ENCODE peak calls at places on chromosomes 3 and 15, in five cellular contexts. One of them, this sample, is unnamed.

GRCh38 chr15:100889359-100890058 is 9.9 kb downstream of the ALDH1A3 start:
- DNase-seq in AG10803: peak
- DNase-seq in HFF-Myc: peak
- DNase-seq in kidney: peak
- DNase-seq in Panc1: no peak
- DNase-seq in this sample: no peak

GRCh38 chr3:189502676-189503257 is 128.4 kb upstream of the TP63 start:
- DNase-seq in AG10803: no peak
- DNase-seq in HFF-Myc: no peak
- DNase-seq in kidney: no peak
- DNase-seq in Panc1: no peak
- DNase-seq in this sample: no peak

GRCh38 chr3:39937315-39937714 is 127.9 kb downstream of the MYRIP start:
- DNase-seq in AG10803: no peak
- DNase-seq in HFF-Myc: no peak
- DNase-seq in kidney: no peak
- DNase-seq in Panc1: no peak
- DNase-seq in this sample: no peak

GRCh38 chr15:34709866-34710265 is 44.9 kb downstream of the GJD2 start:
- DNase-seq in AG10803: peak
- DNase-seq in HFF-Myc: no peak
- DNase-seq in kidney: no peak
- DNase-seq in Panc1: no peak
- DNase-seq in this sample: no peak

GRCh38 chr3:75981401-75981800 is 196.1 kb upstream of the ZNF717 start:
- DNase-seq in AG10803: no peak
- DNase-seq in HFF-Myc: no peak
- DNase-seq in kidney: no peak
- DNase-seq in Panc1: no peak
- DNase-seq in this sample: no peak

GRCh38 chr3:130783629-130784028 is 37.0 kb upstream of the PIK3R4 start:
- DNase-seq in AG10803: no peak
- DNase-seq in HFF-Myc: no peak
- DNase-seq in kidney: no peak
- DNase-seq in Panc1: no peak
- DNase-seq in this sample: no peak

GRCh38 chr15:93566777-93567176 is 477.8 kb upstream of the RGMA start:
- DNase-seq in AG10803: no peak
- DNase-seq in HFF-Myc: no peak
- DNase-seq in kidney: no peak
- DNase-seq in Panc1: no peak
- DNase-seq in this sample: no peak

GRCh38 chr3:62562596-62562995 is 189.2 kb upstream of the FEZF2 start:
- DNase-seq in AG10803: peak
- DNase-seq in HFF-Myc: no peak
- DNase-seq in kidney: no peak
- DNase-seq in Panc1: no peak
- DNase-seq in this sample: no peak

GRCh38 chr15:86735244-86736040 is 655.8 kb downstream of the AGBL1 start:
- DNase-seq in AG10803: no peak
- DNase-seq in HFF-Myc: no peak
- DNase-seq in kidney: no peak
- DNase-seq in Panc1: no peak
- DNase-seq in this sample: no peak

GRCh38 chr3:127073931-127074820 is 91.3 kb downstream of the PLXNA1 start:
- DNase-seq in AG10803: peak
- DNase-seq in HFF-Myc: no peak
- DNase-seq in kidney: peak
- DNase-seq in Panc1: no peak
- DNase-seq in this sample: no peak

GRCh38 chr3:194395201-194395600 is 3.9 kb downstream of the GP5 start:
- DNase-seq in AG10803: no peak
- DNase-seq in HFF-Myc: no peak
- DNase-seq in kidney: no peak
- DNase-seq in Panc1: no peak
- DNase-seq in this sample: no peak

GRCh38 chr3:183159319-183159718 is 3.2 kb downstream of the LAMP3 start:
- DNase-seq in AG10803: no peak
- DNase-seq in HFF-Myc: no peak
- DNase-seq in kidney: no peak
- DNase-seq in Panc1: no peak
- DNase-seq in this sample: no peak

GRCh38 chr3:78177780-78178179 is 1137.9 kb downstream of the ROBO2 start:
- DNase-seq in AG10803: no peak
- DNase-seq in HFF-Myc: no peak
- DNase-seq in kidney: no peak
- DNase-seq in Panc1: no peak
- DNase-seq in this sample: no peak

GRCh38 chr3:197335428-197336132 is 37.2 kb upstream of the DLG1 start:
- DNase-seq in AG10803: no peak
- DNase-seq in HFF-Myc: no peak
- DNase-seq in kidney: no peak
- DNase-seq in Panc1: no peak
- DNase-seq in this sample: no peak

GRCh38 chr3:123642182-123642956 is 57.5 kb upstream of the HACD2 start:
- DNase-seq in AG10803: peak
- DNase-seq in HFF-Myc: peak
- DNase-seq in kidney: peak
- DNase-seq in Panc1: peak
- DNase-seq in this sample: peak

GRCh38 chr3:192917508-192918274 is at the start of gene MB21D2:
- DNase-seq in AG10803: peak
- DNase-seq in HFF-Myc: no peak
- DNase-seq in kidney: peak
- DNase-seq in Panc1: no peak
- DNase-seq in this sample: no peak

GRCh38 chr3:133691410-133692107 is 29.8 kb upstream of the TOPBP1 start:
- DNase-seq in AG10803: peak
- DNase-seq in HFF-Myc: no peak
- DNase-seq in kidney: no peak
- DNase-seq in Panc1: no peak
- DNase-seq in this sample: peak

GRCh38 chr3:172065534-172065933 is 26.2 kb downstream of the FNDC3B start:
- DNase-seq in AG10803: peak
- DNase-seq in HFF-Myc: peak
- DNase-seq in kidney: no peak
- DNase-seq in Panc1: no peak
- DNase-seq in this sample: no peak

GRCh38 chr3:51384145-51384729 is 854 bp upstream of the MANF start:
- DNase-seq in AG10803: peak
- DNase-seq in HFF-Myc: no peak
- DNase-seq in kidney: no peak
- DNase-seq in Panc1: no peak
- DNase-seq in this sample: no peak

GRCh38 chr3:88057650-88058321 is 1.0 kb downstream of the CGGBP1 start:
- DNase-seq in AG10803: peak
- DNase-seq in HFF-Myc: no peak
- DNase-seq in kidney: no peak
- DNase-seq in Panc1: no peak
- DNase-seq in this sample: no peak

GRCh38 chr3:123571264-123571972 is 13.4 kb downstream of the HACD2 start:
- DNase-seq in AG10803: no peak
- DNase-seq in HFF-Myc: no peak
- DNase-seq in kidney: no peak
- DNase-seq in Panc1: no peak
- DNase-seq in this sample: no peak

DNA sequence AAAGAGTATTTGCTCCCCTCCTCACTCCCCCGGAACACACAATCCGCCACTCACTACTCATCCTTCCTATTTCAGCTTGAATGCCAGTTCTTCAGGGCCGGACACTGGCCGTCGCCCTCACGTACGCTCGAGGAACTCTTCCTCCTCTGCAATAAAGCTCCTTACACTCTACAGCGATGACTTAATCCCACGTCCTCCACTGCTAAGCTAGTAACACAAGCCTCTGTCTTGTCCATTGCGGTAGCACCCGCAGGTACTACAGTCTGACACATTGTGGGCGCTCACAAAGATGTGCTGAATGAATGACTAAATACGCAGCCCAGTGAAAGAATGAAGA is 625 bp upstream of the EPHB3 start:
- DNase-seq in AG10803: no peak
- DNase-seq in HFF-Myc: no peak
- DNase-seq in kidney: no peak
- DNase-seq in Panc1: no peak
- DNase-seq in this sample: no peak
- H3K4me3 ChIP-seq in AG10803: peak
- H3K4me3 ChIP-seq in HFF-Myc: peak
- H3K4me3 ChIP-seq in kidney: peak
- H3K4me3 ChIP-seq in Panc1: peak
- H3K4me3 ChIP-seq in this sample: peak

GRCh38 chr3:32177702-32178198 is 60.7 kb upstream of the CMTM8 start:
- DNase-seq in AG10803: peak
- DNase-seq in HFF-Myc: peak
- DNase-seq in kidney: no peak
- DNase-seq in Panc1: peak
- DNase-seq in this sample: peak
- TF ChIP-seq CTCF in AG10803: peak
- TF ChIP-seq CTCF in HFF-Myc: peak
- TF ChIP-seq CTCF in kidney: peak
- TF ChIP-seq CTCF in Panc1: peak
- TF ChIP-seq CTCF in this sample: peak

GRCh38 chr15:25391971-25392733 is 46.7 kb downstream of the UBE3A start:
- DNase-seq in AG10803: peak
- DNase-seq in HFF-Myc: peak
- DNase-seq in kidney: no peak
- DNase-seq in Panc1: no peak
- DNase-seq in this sample: no peak
- H3K4me3 ChIP-seq in AG10803: no peak
- H3K4me3 ChIP-seq in HFF-Myc: no peak
- H3K4me3 ChIP-seq in kidney: no peak
- H3K4me3 ChIP-seq in Panc1: no peak
- H3K4me3 ChIP-seq in this sample: no peak

GRCh38 chr3:16374047-16375019 is 109.3 kb downstream of the OXNAD1 start:
- DNase-seq in AG10803: no peak
- DNase-seq in HFF-Myc: no peak
- DNase-seq in kidney: peak
- DNase-seq in Panc1: no peak
- DNase-seq in this sample: no peak

GRCh38 chr3:16375891-16376290 is 110.9 kb downstream of the OXNAD1 start:
- DNase-seq in AG10803: no peak
- DNase-seq in HFF-Myc: no peak
- DNase-seq in kidney: no peak
- DNase-seq in Panc1: no peak
- DNase-seq in this sample: no peak

GRCh38 chr3:16370872-16371740 is 106.1 kb downstream of the OXNAD1 start:
- DNase-seq in AG10803: no peak
- DNase-seq in HFF-Myc: no peak
- DNase-seq in kidney: no peak
- DNase-seq in Panc1: no peak
- DNase-seq in this sample: no peak

GRCh38 chr3:16372362-16373269 is 107.6 kb downstream of the OXNAD1 start:
- DNase-seq in AG10803: no peak
- DNase-seq in HFF-Myc: no peak
- DNase-seq in kidney: no peak
- DNase-seq in Panc1: no peak
- DNase-seq in this sample: peak

GRCh38 chr3:16373270-16373785 is 108.3 kb downstream of the OXNAD1 start:
- DNase-seq in AG10803: no peak
- DNase-seq in HFF-Myc: no peak
- DNase-seq in kidney: no peak
- DNase-seq in Panc1: no peak
- DNase-seq in this sample: no peak
- TF ChIP-seq CTCF in AG10803: no peak
- TF ChIP-seq CTCF in HFF-Myc: no peak
- TF ChIP-seq CTCF in kidney: no peak
- TF ChIP-seq CTCF in Panc1: no peak
- TF ChIP-seq CTCF in this sample: no peak

DNA sequence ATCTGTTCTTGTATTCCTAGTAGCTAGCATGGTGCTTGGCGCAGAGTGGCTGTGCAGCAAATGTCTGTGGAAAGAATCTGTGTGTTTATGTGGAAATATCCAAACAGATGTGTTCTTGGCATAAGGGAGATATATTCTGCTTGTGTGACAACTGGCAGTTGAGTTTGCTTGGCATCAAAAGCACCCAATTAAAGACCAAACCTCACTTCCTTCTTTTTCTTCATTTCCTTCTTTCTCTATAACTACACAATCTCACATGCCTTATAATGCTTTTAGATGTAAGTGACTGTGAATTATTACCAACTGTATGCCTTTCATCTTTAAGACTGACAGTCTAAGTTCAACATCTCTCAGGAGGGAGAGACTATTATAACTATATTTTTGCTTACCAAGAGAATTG is 296.5 kb downstream of the SLC9A9 start:
- DNase-seq in AG10803: no peak
- DNase-seq in HFF-Myc: no peak
- DNase-seq in kidney: no peak
- DNase-seq in Panc1: no peak
- DNase-seq in this sample: no peak
- H3K4me3 ChIP-seq in AG10803: no peak
- H3K4me3 ChIP-seq in HFF-Myc: no peak
- H3K4me3 ChIP-seq in kidney: no peak
- H3K4me3 ChIP-seq in Panc1: no peak
- H3K4me3 ChIP-seq in this sample: no peak

GRCh38 chr15:95922431-95922830 is 408.1 kb upstream of the NR2F2 start:
- DNase-seq in AG10803: no peak
- DNase-seq in HFF-Myc: no peak
- DNase-seq in kidney: peak
- DNase-seq in Panc1: peak
- DNase-seq in this sample: no peak
- TF ChIP-seq CTCF in AG10803: no peak
- TF ChIP-seq CTCF in HFF-Myc: no peak
- TF ChIP-seq CTCF in kidney: peak
- TF ChIP-seq CTCF in Panc1: peak
- TF ChIP-seq CTCF in this sample: peak

GRCh38 chr3:9909221-9910013 is 6.8 kb downstream of the IL17RE start:
- DNase-seq in AG10803: no peak
- DNase-seq in HFF-Myc: no peak
- DNase-seq in kidney: no peak
- DNase-seq in Panc1: no peak
- DNase-seq in this sample: no peak
- H3K4me3 ChIP-seq in AG10803: no peak
- H3K4me3 ChIP-seq in HFF-Myc: no peak
- H3K4me3 ChIP-seq in kidney: no peak
- H3K4me3 ChIP-seq in Panc1: no peak
- H3K4me3 ChIP-seq in this sample: no peak

This sample was measured in epithelial cell of proximal tubule.